ENCODE peak calls at places on chromosome X, in four cellular contexts. Y, J, Z and G are unnamed samples.
A peak's percentile ranks its signal among the peaks of the same experiment; 100 is the strongest.

GRCh38 chrX:29852767-29853166 is 362.6 kb upstream of the MAGEB2 start:
- DNase-seq in Y (no peak), J (no peak), Z (no peak), G (no peak)

GRCh38 chrX:119685225-119686066 is 7.5 kb downstream of the SEPTIN6 start:
- DNase-seq in Y (no peak), J (no peak), Z (no peak), G (no peak)

GRCh38 chrX:426881-427280 is 40.2 kb upstream of the PPP2R3B start:
- DNase-seq in Y (no peak), J (no peak), Z (peak; percentile 18), G (no peak)

GRCh38 chrX:137568741-137569469 is 3.0 kb downstream of the ZIC3 start:
- DNase-seq in Y (peak; percentile 46), J (no peak), Z (no peak), G (no peak)

GRCh38 chrX:14920196-14920595 is 47.0 kb downstream of the MOSPD2 start:
- DNase-seq in Y (no peak), J (no peak), Z (no peak), G (no peak)

GRCh38 chrX:13005671-13006473 is 31.0 kb downstream of the TMSB4X start:
- DNase-seq in Y (no peak), J (no peak), Z (no peak), G (no peak)

GRCh38 chrX:68415289-68415688 is 18.0 kb downstream of the OPHN1 start:
- DNase-seq in Y (no peak), J (no peak), Z (peak; percentile 51), G (no peak)

GRCh38 chrX:38273453-38273852 is 52.8 kb upstream of the SRPX start:
- DNase-seq in Y (no peak), J (no peak), Z (no peak), G (no peak)

GRCh38 chrX:131288738-131289511 is at the start of gene IGSF1:
- DNase-seq in Y (peak; percentile 66), J (no peak), Z (no peak), G (no peak)

GRCh38 chrX:120769576-120770341 is 105.9 kb downstream of the CT47B1 start:
- DNase-seq in Y (no peak), J (peak; percentile 35), Z (peak; percentile 82), G (no peak)

GRCh38 chrX:106959897-106960296 is 39.7 kb downstream of the CLDN2 start:
- DNase-seq in Y (no peak), J (no peak), Z (peak; percentile 64), G (no peak)

GRCh38 chrX:40524423-40524822 is 56.3 kb upstream of the ATP6AP2 start:
- DNase-seq in Y (no peak), J (no peak), Z (no peak), G (no peak)

GRCh38 chrX:103362504-103362903 is 6.2 kb downstream of the TCEAL9 start:
- DNase-seq in Y (no peak), J (no peak), Z (peak; percentile 54), G (no peak)

GRCh38 chrX:38796926-38797325 is 4.3 kb upstream of the MID1IP1 start:
- DNase-seq in Y (no peak), J (no peak), Z (no peak), G (no peak)

GRCh38 chrX:152600853-152601635 is 36.7 kb upstream of the GABRQ start:
- DNase-seq in Y (no peak), J (no peak), Z (no peak), G (no peak)

GRCh38 chrX:2371026-2371778 is 129.6 kb downstream of the DHRSX start:
- DNase-seq in Y (no peak), J (no peak), Z (no peak), G (no peak)

GRCh38 chrX:153830632-153831434 is 489 bp upstream of the PDZD4 start:
- DNase-seq in Y (no peak), J (no peak), Z (no peak), G (no peak)

GRCh38 chrX:22575161-22575845 is 302.6 kb downstream of the CBLL2 start:
- DNase-seq in Y (no peak), J (peak; percentile 18), Z (peak; percentile 48), G (no peak)

GRCh38 chrX:48823029-48823428 is 3.3 kb upstream of the ERAS start:
- DNase-seq in Y (no peak), J (no peak), Z (no peak), G (no peak)

GRCh38 chrX:41605144-41605543 is 83.6 kb upstream of the GPR34 start:
- DNase-seq in Y (no peak), J (no peak), Z (no peak), G (no peak)

GRCh38 chrX:40996886-40997530 is 88.2 kb upstream of the USP9X start:
- DNase-seq in Y (no peak), J (peak; percentile 53), Z (peak; percentile 55), G (peak; percentile 2)

GRCh38 chrX:51891821-51892551 is 1.4 kb upstream of the MAGED1 start:
- DNase-seq in Y (no peak), J (no peak), Z (no peak), G (no peak)

GRCh38 chrX:72029473-72030411 is 102.0 kb downstream of the RTL5 start:
- DNase-seq in Y (peak; percentile 39), J (peak; percentile 53), Z (peak; percentile 93), G (peak; percentile 1)

GRCh38 chrX:72094894-72095293 is 36.8 kb downstream of the RTL5 start:
- DNase-seq in Y (no peak), J (no peak), Z (no peak), G (no peak)

GRCh38 chrX:53438832-53439230 is 4.7 kb upstream of the HSD17B10 start:
- DNase-seq in Y (no peak), J (no peak), Z (no peak), G (no peak)

DNA sequence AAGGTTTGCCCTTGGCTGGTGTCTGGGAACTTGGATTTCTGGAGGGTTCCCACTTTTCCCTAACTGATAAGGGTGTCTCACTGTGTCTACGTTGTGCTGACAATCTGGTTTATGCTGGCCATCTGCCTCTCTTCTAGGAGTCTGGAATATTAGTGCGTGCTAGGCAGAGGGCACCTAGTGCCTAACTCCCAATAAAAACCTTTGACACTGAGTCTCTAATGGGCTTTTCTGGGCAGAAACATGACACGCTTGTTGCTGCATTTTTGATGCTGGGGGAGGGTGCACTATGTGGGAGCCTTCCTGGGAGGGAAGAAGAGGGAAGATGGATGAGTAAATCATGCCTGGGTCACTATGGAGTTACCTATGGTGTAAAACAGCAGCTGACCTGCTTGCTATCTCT is 16.3 kb upstream of the ZNF41 start:
- DNase-seq in Y (no peak), J (no peak), Z (peak; percentile 7), G (no peak)
- H3K27ac ChIP-seq in Y (no peak overlapping the region), J (no peak overlapping the region), Z (peak overlapping the region; percentile 23), G (no peak overlapping the region)

DNA sequence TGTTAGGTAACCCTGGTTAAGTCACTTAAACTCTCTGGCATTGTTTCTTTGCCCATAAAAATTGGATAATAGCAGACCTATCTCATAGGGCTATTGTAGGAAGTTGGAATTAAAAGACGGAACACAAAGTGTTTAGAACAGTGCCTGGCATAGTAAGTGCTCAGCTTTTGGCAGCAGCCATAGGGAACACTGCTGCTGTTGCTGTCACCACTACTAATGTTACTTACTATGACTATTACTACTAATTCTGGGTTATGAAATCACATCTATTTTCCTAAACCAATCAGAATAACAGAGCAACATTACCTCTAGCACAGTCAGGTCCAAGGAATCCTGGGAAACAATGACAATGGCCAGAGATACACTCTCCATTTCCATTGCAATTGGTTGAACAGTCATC is 300.0 kb downstream of the SH2D1A start:
- DNase-seq in Y (no peak), J (no peak), Z (no peak), G (no peak)
- H3K27ac ChIP-seq in Y (no peak overlapping the region), J (no peak overlapping the region), Z (no peak overlapping the region), G (no peak overlapping the region)

DNA sequence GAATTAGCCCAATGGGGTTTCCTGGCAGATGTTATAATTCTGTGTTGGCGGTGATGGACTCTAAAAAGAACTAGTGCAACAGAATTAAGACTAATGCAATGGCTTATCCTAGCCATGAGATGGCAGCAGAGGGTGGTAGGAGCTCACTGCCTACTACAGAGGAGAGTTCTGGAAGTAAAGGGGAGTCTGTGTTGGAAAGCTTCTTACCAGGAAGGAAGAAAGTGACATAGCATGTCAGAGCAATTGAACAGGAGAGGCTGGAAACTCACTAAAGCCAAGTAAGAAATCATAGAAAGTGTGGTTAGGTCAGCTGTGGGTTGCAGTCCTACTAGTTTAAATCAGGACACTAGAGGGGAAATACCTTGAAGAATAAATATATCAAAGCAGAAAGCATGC is 6.3 kb upstream of the TRPC5OS start:
- DNase-seq in Y (peak; percentile 43), J (no peak), Z (peak; percentile 59), G (peak; percentile 5)
- H3K27ac ChIP-seq in Y (no peak overlapping the region), J (no peak overlapping the region), Z (no peak overlapping the region), G (no peak overlapping the region)

GRCh38 chrX:78133561-78133960 is 5.9 kb downstream of the TAF9B start:
- DNase-seq in Y (no peak), J (no peak), Z (no peak), G (no peak)

GRCh38 chrX:78130396-78130795 is 9.1 kb downstream of the TAF9B start:
- DNase-seq in Y (no peak), J (no peak), Z (no peak), G (no peak)

GRCh38 chrX:78131117-78131516 is 8.3 kb downstream of the TAF9B start:
- DNase-seq in Y (no peak), J (no peak), Z (no peak), G (no peak)

GRCh38 chrX:78125148-78125547 is 14.3 kb downstream of the TAF9B start:
- DNase-seq in Y (no peak), J (no peak), Z (no peak), G (no peak)

GRCh38 chrX:78129714-78130113 is 9.7 kb downstream of the TAF9B start:
- DNase-seq in Y (no peak), J (no peak), Z (no peak), G (no peak)
- H3K27ac ChIP-seq in Y (no peak overlapping the region), J (no peak overlapping the region), Z (no peak overlapping the region), G (no peak overlapping the region)